ENCODE peak calls at places on chromosomes 5 and 9, in five cellular contexts. K is GM06990, X is fibroblast of pulmonary artery, S is foreskin fibroblast, U is AG09309. Q is an unnamed sample.

GRCh38 chr5:43802119-43802518 is 199.1 kb downstream of the NNT start:
- DNase-seq in K (no peak), X (peak), S (no peak), U (peak), Q (no peak)

GRCh38 chr5:117731445-117731844 is 1156.8 kb upstream of the SEMA6A start:
- DNase-seq in K (no peak), X (peak), S (no peak), U (no peak), Q (no peak)

GRCh38 chr9:5041390-5042115 is 56.5 kb downstream of the JAK2 start:
- DNase-seq in K (peak), X (no peak), S (no peak), U (no peak), Q (no peak)

GRCh38 chr9:104879555-104880318 is 48.2 kb downstream of the ABCA1 start:
- DNase-seq in K (no peak), X (peak), S (no peak), U (peak), Q (peak)

GRCh38 chr5:13189532-13189931 is 755.0 kb downstream of the DNAH5 start:
- DNase-seq in K (no peak), X (no peak), S (no peak), U (no peak), Q (no peak)

GRCh38 chr9:136899196-136899595 is 12.9 kb downstream of the TRAF2 start:
- DNase-seq in K (peak), X (no peak), S (no peak), U (no peak), Q (no peak)

GRCh38 chr5:143030349-143030748 is 260.2 kb downstream of the ARHGAP26 start:
- DNase-seq in K (no peak), X (no peak), S (no peak), U (no peak), Q (no peak)

GRCh38 chr5:43514471-43514815 is 505 bp downstream of the C5orf34 start:
- DNase-seq in K (no peak), X (peak), S (peak), U (peak), Q (peak)

GRCh38 chr9:136808075-136808780 is 480 bp downstream of the RABL6 start:
- DNase-seq in K (peak), X (no peak), S (no peak), U (no peak), Q (no peak)

GRCh38 chr9:112665347-112665746 is 52.6 kb downstream of the INIP start:
- DNase-seq in K (no peak), X (peak), S (peak), U (peak), Q (peak)

GRCh38 chr5:115816226-115817042 is at the start of gene CDO1:
- DNase-seq in K (peak), X (peak), S (peak), U (no peak), Q (peak)

GRCh38 chr9:88390371-88390990 is 2.2 kb downstream of the SPIN1 start:
- DNase-seq in K (no peak), X (peak), S (no peak), U (no peak), Q (no peak)
- TF ChIP-seq CTCF in K (no peak), X (no peak), S (no peak), U (no peak), Q (no peak)

GRCh38 chr5:111070272-111071134 is 1.0 kb upstream of the TSLP start:
- DNase-seq in K (no peak), X (no peak), S (peak), U (no peak), Q (no peak)
- TF ChIP-seq CTCF in K (no peak), X (no peak), S (no peak), U (no peak), Q (no peak)

DNA sequence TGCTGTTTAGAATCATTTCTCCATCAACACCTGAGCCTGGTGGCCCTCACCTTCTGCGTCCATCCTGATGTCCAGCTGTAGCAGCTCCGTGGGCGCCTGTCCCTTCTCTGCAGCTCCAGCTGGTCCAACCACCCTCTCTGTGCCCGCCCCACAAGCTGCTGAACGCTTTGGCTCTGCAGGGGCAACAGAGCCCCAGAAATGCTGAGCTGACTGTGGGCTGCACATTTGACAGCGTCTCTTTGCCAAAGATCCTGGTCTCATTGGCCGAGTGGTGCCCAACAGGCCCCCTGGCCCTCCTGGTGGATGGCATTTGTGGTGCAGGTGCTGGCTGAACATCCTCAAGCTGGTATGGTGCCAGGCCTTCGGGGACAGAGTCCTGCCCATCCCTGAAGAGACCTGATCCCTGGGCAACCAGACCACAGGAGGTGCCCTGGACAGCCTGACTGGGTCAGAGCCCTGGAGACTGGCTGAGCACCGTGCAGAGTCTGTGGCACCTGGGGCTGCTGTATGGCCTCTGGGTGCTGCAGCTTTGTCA is 25.3 kb upstream of the CEP72 start:
- DNase-seq in K (no peak), X (no peak), S (no peak), U (no peak), Q (no peak)
- TF ChIP-seq CTCF in K (no peak), X (no peak), S (no peak), U (no peak), Q (no peak)

GRCh38 chr9:120065151-120065550 is 514.8 kb downstream of the CDK5RAP2 start:
- DNase-seq in K (no peak), X (no peak), S (no peak), U (no peak), Q (no peak)
- TF ChIP-seq CTCF in K (no peak), X (no peak), S (no peak), U (no peak), Q (no peak)

DNA sequence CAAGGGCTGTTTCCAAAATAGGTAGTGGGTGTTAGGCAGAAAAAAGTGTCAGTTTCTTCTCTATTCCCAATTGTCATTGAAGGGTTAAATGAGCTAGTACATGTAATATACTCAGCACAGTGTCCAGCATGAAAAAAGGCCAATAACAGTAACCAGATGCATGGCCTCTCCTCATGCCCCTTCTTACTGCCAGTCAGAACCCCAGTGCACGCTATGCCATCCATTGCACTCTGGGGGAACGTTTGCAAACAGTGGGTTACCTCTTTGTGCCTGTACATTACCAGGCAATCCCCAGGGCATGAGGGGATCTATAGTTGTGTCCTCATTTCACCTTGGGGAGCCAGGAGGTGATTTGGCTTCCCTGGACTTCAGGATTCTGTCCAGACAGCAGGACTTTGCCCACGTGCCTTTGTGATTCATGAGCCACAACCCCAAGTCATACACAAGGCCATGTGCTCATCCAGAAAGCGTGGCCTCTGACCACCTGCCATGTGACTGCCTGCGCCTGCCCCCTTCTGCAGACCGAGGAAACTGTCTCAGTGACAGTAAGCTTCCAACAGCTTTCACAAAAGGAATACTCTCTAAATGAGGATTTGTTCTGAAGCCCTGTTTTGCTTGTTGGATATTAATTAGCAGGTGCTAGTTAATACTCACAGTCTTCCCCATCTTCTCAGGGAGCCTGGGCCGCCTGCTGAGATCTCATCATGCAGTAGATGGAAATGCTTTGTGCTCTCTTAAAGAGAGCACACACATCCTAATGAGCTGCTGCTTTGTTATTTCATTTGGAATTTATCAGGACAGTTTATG is 36.8 kb upstream of the ANGPTL2 start:
- DNase-seq in K (no peak), X (peak), S (peak), U (peak), Q (peak)
- TF ChIP-seq CTCF in K (no peak), X (peak), S (peak), U (peak), Q (no peak)